ENCODE peak calls at places on chromosomes 4 and X, in eight cellular contexts. C is fibroblast of the aortic adventitia; S is cardiac muscle cell; R is AG09319; W is mucosa of descending colon; Z is retinal pigment epithelial cell; P is CD8-positive, alpha-beta T cell; V is BJ. G is an unnamed sample.

GRCh38 chr4:1409079-1409805 is 3.0 kb upstream of the NKX1-1 start:
- DNase-seq in P (no peak), R (no peak), C (no peak), W (no peak), V (no peak), S (no peak), Z (no peak), G (peak)

GRCh38 chrX:154815274-154815818 is 10.1 kb upstream of the MPP1 start:
- DNase-seq in P (no peak), R (no peak), W (no peak), S (peak), C (peak), Z (no peak), V (no peak), G (no peak)

GRCh38 chrX:153491351-153492152 is 3.2 kb upstream of the BGN start:
- DNase-seq in P (no peak), Z (no peak), S (no peak), R (no peak), C (no peak), V (no peak), W (no peak), G (peak)

GRCh38 chr4:138222041-138222440 is 20.1 kb downstream of the SLC7A11 start:
- DNase-seq in P (no peak), Z (no peak), W (no peak), S (peak), C (peak), V (peak), R (peak), G (no peak)

GRCh38 chrX:79630033-79631009 is 263.2 kb upstream of the ITM2A start:
- DNase-seq in P (no peak), Z (no peak), R (no peak), W (no peak), S (no peak), C (no peak), V (no peak), G (no peak)

GRCh38 chr4:7108046-7108625 is 40.3 kb upstream of the GRPEL1 start:
- DNase-seq in R (no peak), P (no peak), V (no peak), W (peak), S (no peak), C (no peak), Z (no peak), G (no peak)

GRCh38 chrX:77275392-77275791 is 171.8 kb upstream of the FGF16 start:
- DNase-seq in R (no peak), V (no peak), P (no peak), W (no peak), C (no peak), S (no peak), Z (no peak), G (no peak)

GRCh38 chr4:8347660-8348059 is 78.1 kb downstream of the HTRA3 start:
- DNase-seq in V (no peak), W (no peak), R (no peak), Z (no peak), S (no peak), P (no peak), C (no peak), G (no peak)

GRCh38 chr4:95360911-95361695 is 187.7 kb downstream of the UNC5C start:
- DNase-seq in P (no peak), W (no peak), C (no peak), R (no peak), Z (no peak), S (no peak), V (no peak), G (no peak)

GRCh38 chr4:26692014-26692726 is 108.3 kb downstream of the TBC1D19 start:
- DNase-seq in V (peak), R (no peak), S (no peak), Z (no peak), P (no peak), W (no peak), C (peak), G (no peak)

GRCh38 chrX:94830717-94831116 is 1156.7 kb downstream of the FAM133A start:
- DNase-seq in C (no peak), R (no peak), W (no peak), Z (no peak), S (no peak), P (no peak), V (no peak), G (no peak)

GRCh38 chrX:94834226-94834625 is 1160.2 kb downstream of the FAM133A start:
- DNase-seq in P (no peak), V (no peak), Z (no peak), S (no peak), W (no peak), C (no peak), R (no peak), G (no peak)

GRCh38 chrX:94831364-94831763 is 1157.4 kb downstream of the FAM133A start:
- DNase-seq in W (no peak), S (peak), R (no peak), P (no peak), V (no peak), C (peak), Z (no peak), G (no peak)
- TF ChIP-seq CTCF in W (no peak), S (peak), R (peak), P (no peak), V (peak), C (peak), Z (peak), G (peak)

DNA sequence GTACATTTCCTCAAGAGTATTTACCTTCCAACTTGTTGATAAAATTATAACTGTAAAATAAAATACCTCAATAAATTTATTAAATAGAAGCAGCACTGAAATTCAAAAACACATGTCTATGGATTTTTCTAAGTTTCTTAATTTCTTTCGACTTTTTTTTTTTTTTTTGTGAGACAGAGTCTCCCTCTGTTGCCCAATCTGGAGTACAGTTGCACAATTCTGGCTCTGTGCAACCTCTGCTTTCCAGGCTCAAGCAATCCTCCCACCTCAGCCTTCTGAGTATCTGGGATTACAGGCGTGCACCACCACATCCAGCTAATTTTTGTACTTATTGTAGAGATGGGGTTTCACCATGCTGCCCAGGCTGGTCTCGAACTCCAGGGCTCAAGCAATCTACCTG is 79.8 kb downstream of the IQCM start:
- DNase-seq in S (peak), P (no peak), V (no peak), C (peak), W (no peak), R (no peak), Z (no peak), G (no peak)
- TF ChIP-seq CTCF in S (no peak), P (no peak), V (no peak), C (no peak), W (no peak), R (no peak), Z (no peak), G (no peak)

GRCh38 chr4:84985952-84986351 is 19.5 kb upstream of the WDFY3 start:
- DNase-seq in Z (no peak), V (no peak), P (no peak), W (no peak), C (peak), R (no peak), S (peak), G (no peak)
- TF ChIP-seq CTCF in Z (no peak), V (no peak), P (no peak), W (no peak), C (no peak), R (no peak), S (no peak), G (no peak)

GRCh38 chr4:179625391-179625790 is 2183.2 kb upstream of the AGA start:
- DNase-seq in Z (peak), W (no peak), V (no peak), S (no peak), C (peak), P (no peak), R (no peak), G (no peak)

GRCh38 chr4:179624768-179625181 is 2182.5 kb upstream of the AGA start:
- DNase-seq in Z (peak), W (no peak), S (no peak), V (no peak), R (no peak), C (no peak), P (no peak), G (no peak)

GRCh38 chr4:179626687-179627086 is 2184.4 kb upstream of the AGA start:
- DNase-seq in W (no peak), V (no peak), P (no peak), S (no peak), C (no peak), Z (no peak), R (no peak), G (peak)
- TF ChIP-seq CTCF in W (no peak), V (no peak), P (no peak), S (no peak), C (no peak), Z (peak), R (no peak), G (peak)

DNA sequence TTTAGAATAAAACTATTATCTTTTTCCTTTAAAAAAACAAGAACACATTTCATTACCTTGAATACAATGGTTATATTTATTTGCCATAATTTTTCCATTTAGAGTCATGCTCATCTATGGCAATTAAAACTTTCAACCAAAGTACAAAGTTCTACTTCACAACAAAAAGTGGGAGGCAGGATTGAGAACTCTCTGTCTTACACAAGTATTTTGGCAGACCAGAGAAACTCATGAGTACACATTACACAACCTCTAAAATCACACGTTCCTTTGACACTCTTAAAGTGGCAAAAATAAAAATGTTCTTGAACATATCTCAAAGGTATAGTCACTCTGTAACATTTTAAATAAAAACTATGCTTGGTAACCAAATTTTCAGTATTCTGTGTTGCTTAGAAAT is 213.4 kb downstream of the IL15 start:
- DNase-seq in Z (no peak), R (no peak), P (no peak), W (no peak), V (no peak), S (peak), C (peak), G (no peak)
- TF ChIP-seq CTCF in Z (no peak), R (no peak), P (no peak), W (no peak), V (no peak), S (no peak), C (no peak), G (no peak)